ENCODE peak calls at places on chromosomes 13 and 19, in seven cellular contexts. H is GM12892, W is K562, A is SK-N-SH, P is H1, Y is GM12878, Q is HepG2. T is an unnamed sample.

GRCh38 chr19:36169084-36169760 is 17.0 kb upstream of the COX7A1 start:
- DNase-seq in A (no peak), Q (no peak), H (no peak), W (no peak), Y (no peak), P (no peak), T (no peak)

GRCh38 chr13:85864963-85865530 is 65.8 kb upstream of the SLITRK6 start:
- DNase-seq in W (no peak), P (no peak), A (peak), H (no peak), Q (peak), Y (no peak), T (no peak)

GRCh38 chr19:39224910-39225309 is 19.9 kb downstream of the IFNL3 start:
- DNase-seq in H (no peak), A (no peak), W (no peak), P (no peak), Y (no peak), Q (peak), T (no peak)

GRCh38 chr19:4694211-4694987 is 24.3 kb upstream of the MYDGF start:
- DNase-seq in Q (no peak), A (no peak), H (no peak), W (peak), Y (no peak), P (no peak), T (no peak)

GRCh38 chr13:113671066-113672001 is 4.3 kb downstream of the GRK1 start:
- DNase-seq in Q (no peak), A (no peak), H (no peak), W (no peak), Y (no peak), P (no peak), T (no peak)

GRCh38 chr13:44719857-44720671 is 143.9 kb upstream of the TSC22D1 start:
- DNase-seq in Y (no peak), Q (no peak), H (no peak), P (no peak), W (no peak), A (no peak), T (no peak)

GRCh38 chr19:17757125-17757524 is 5.8 kb downstream of the FCHO1 start:
- DNase-seq in H (no peak), P (no peak), A (peak), W (no peak), Y (no peak), Q (no peak), T (no peak)

GRCh38 chr13:42652642-42653415 is 78.9 kb downstream of the TNFSF11 start:
- DNase-seq in P (no peak), W (no peak), Q (no peak), Y (no peak), A (no peak), H (no peak), T (no peak)

GRCh38 chr19:6608950-6609349 is 18.0 kb upstream of the CD70 start:
- DNase-seq in Y (no peak), Q (no peak), P (no peak), A (no peak), H (no peak), W (no peak), T (no peak)

GRCh38 chr19:971795-972194 is 12.3 kb upstream of the WDR18 start:
- DNase-seq in A (no peak), P (no peak), H (no peak), Y (no peak), W (no peak), Q (no peak), T (no peak)

GRCh38 chr13:79455331-79455730 is 25.6 kb upstream of the NDFIP2 start:
- DNase-seq in W (no peak), H (no peak), Y (no peak), P (no peak), Q (no peak), A (no peak), T (no peak)

GRCh38 chr13:63351533-63351932 is 1935.9 kb upstream of the PCDH20 start:
- DNase-seq in H (no peak), Y (no peak), Q (no peak), P (no peak), W (no peak), A (no peak), T (no peak)

GRCh38 chr19:40502647-40503046 is 35.8 kb downstream of the SPTBN4 start:
- DNase-seq in H (no peak), P (peak), W (peak), Y (no peak), Q (peak), A (no peak), T (no peak)

GRCh38 chr19:30549151-30549550 is 177.0 kb downstream of the ZNF536 start:
- DNase-seq in P (no peak), H (no peak), W (no peak), A (no peak), Y (no peak), Q (no peak), T (no peak)

GRCh38 chr13:40648040-40648439 is 18.4 kb downstream of the FOXO1 start:
- DNase-seq in A (peak), Q (no peak), Y (no peak), P (no peak), W (no peak), H (no peak), T (no peak)

GRCh38 chr13:49602005-49602404 is 16.6 kb upstream of the RCBTB1 start:
- DNase-seq in Y (no peak), A (no peak), P (no peak), H (no peak), Q (no peak), W (no peak), T (no peak)

GRCh38 chr13:78298657-78299056 is 304.7 kb downstream of the POU4F1 start:
- DNase-seq in H (no peak), P (no peak), W (no peak), A (no peak), Q (no peak), Y (no peak), T (no peak)

GRCh38 chr13:49904729-49905456 is 31.2 kb downstream of the SPRYD7 start:
- DNase-seq in Q (no peak), A (no peak), H (no peak), Y (no peak), P (no peak), W (no peak), T (no peak)

GRCh38 chr19:35474104-35474503 is 16.2 kb downstream of the KRTDAP start:
- DNase-seq in W (no peak), Q (no peak), Y (no peak), A (no peak), P (no peak), H (no peak), T (no peak)

GRCh38 chr19:35334064-35334753 is 5.2 kb downstream of the CD22 start:
- DNase-seq in H (no peak), W (no peak), Y (no peak), Q (no peak), A (no peak), P (no peak), T (no peak)

GRCh38 chr13:66795636-66796035 is 434.5 kb downstream of the PCDH9 start:
- DNase-seq in H (no peak), A (no peak), W (no peak), Y (no peak), P (no peak), Q (no peak), T (no peak)

GRCh38 chr19:18789883-18790565 is 1.1 kb downstream of the COMP start:
- DNase-seq in Y (no peak), P (peak), Q (no peak), A (peak), W (peak), H (no peak), T (no peak)

GRCh38 chr19:48424694-48425219 is 21.0 kb upstream of the GRWD1 start:
- DNase-seq in P (no peak), A (no peak), W (peak), H (no peak), Q (no peak), Y (no peak), T (no peak)

GRCh38 chr13:43783820-43784219 is 3.0 kb downstream of the ENOX1 start:
- DNase-seq in H (no peak), Y (no peak), W (no peak), P (no peak), Q (no peak), A (peak), T (no peak)

GRCh38 chr19:16445238-16446107 is 26.3 kb downstream of the EPS15L1 start:
- DNase-seq in H (no peak), W (no peak), Y (peak), A (no peak), P (no peak), Q (peak), T (no peak)

GRCh38 chr19:49692102-49692599 is 1.2 kb downstream of the CPT1C start:
- DNase-seq in P (no peak), Q (no peak), Y (no peak), H (no peak), A (peak), W (no peak), T (no peak)

GRCh38 chr19:49690073-49690655 is 752 bp upstream of the CPT1C start:
- DNase-seq in Q (no peak), A (no peak), H (no peak), W (no peak), Y (no peak), P (no peak), T (no peak)

GRCh38 chr19:49691243-49692101 is 556 bp downstream of the CPT1C start:
- DNase-seq in P (no peak), H (no peak), Q (no peak), W (no peak), A (peak), Y (no peak), T (no peak)

GRCh38 chr19:49689133-49690072 is at the start of gene ADM5:
- DNase-seq in Q (no peak), P (no peak), Y (no peak), W (no peak), H (peak), A (peak), T (no peak)

GRCh38 chr19:49690656-49691242 is at the start of gene CPT1C:
- DNase-seq in W (no peak), P (peak), H (peak), Q (no peak), A (peak), Y (no peak), T (no peak)
- TF ChIP-seq TAF1 in W (no peak), P (peak), H (no peak), Q (no peak), A (peak), Y (no peak), T (peak)

DNA sequence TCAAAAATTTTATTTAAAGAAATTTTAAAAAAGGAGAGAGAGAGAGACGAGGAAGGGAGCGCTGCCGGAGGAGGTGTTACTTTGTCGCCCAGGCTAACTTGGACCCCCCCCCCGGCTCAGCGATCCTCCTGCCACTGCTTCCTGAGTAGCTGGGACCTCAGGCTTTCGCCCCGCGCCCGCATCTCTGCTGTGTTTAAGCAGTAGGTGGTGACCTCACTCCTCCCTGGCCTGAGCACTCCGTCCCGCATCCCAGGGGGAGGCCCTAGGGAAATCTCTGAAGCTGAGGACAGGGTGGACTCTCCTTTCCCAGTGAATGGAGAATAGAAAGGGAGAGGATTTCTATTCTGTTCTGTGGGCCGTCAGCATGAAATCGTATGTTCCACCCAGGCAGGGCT is 481 bp upstream of the ZNF845 start:
- DNase-seq in W (no peak), P (no peak), A (peak), Q (no peak), Y (no peak), H (no peak), T (no peak)
- TF ChIP-seq TAF1 in W (no peak), P (no peak), A (no peak), Q (no peak), Y (no peak), H (no peak), T (no peak)

GRCh38 chr13:30338331-30338851 is 31.0 kb upstream of the KATNAL1 start:
- DNase-seq in W (no peak), H (no peak), Y (no peak), Q (no peak), P (no peak), A (no peak), T (no peak)
- TF ChIP-seq TAF1 in W (no peak), H (no peak), Y (no peak), Q (no peak), P (no peak), A (no peak), T (no peak)

DNA sequence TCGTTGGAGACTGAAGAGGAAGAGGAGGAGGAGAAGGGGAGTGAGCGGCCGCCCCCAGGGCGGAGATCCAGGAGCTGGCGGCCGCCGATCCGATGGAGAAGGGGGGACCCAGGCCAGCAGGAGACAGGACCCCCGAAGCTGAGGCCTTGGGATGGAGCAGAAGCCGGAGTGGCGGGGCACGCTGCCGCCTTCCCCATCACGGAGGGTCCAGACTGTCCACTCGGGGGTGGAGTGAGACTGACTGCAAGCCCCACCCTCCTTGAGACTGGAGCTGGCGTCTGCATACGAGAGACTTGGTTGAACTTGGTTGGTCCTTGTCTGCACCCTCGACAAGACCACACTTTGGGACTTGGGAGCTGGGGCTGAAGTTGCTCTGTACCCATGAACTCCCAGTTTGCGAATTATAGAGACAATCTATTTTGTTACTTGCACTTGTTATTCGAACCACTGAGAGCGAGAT is 1.8 kb downstream of the GADD45B start:
- DNase-seq in Q (no peak), Y (no peak), H (no peak), W (no peak), A (no peak), P (no peak), T (no peak)
- TF ChIP-seq TAF1 in Q (no peak), Y (no peak), H (no peak), W (no peak), A (no peak), P (no peak), T (no peak)

DNA sequence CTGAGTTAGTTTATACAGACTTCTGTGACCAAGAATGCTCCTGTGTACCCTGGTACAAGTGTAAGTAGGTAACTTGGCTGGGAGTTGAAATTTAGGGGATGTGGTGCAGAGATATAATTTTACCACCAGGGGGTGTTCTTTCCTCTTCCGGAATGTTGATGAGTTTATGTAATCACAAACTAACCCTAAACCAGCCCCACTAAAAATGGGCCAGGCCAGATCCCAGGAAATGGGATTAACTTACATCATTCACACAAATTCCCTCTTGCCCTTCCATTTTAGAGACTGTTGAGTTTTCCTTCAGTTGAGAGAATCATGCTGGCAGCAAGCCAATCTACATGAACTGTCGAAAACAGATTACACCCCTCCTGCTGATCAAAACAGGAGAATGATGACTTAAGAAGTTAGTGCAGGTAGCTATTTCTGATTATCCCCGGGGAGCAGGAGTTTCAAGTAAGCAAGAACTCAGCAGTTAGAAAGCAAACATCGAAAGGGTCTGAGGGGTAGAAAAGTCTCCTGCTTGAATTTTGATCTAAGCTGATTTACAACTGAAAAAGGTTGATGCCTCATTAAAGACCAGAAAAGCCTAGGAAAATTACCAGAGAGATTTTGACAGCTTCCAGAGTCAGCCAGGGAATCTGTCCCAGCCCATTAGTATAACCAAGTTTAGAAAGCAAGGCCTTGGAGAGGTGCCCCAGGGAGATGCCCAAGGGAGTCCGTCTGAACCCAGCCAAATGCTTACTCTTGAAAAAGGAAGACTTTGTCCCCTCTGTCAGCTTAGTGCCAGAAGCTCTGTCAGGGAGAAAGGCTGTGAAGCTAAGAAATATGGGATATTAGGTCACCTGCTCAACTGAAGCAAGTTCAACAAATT is 32.3 kb upstream of the MED4 start:
- DNase-seq in W (peak), Q (peak), A (peak), H (peak), P (peak), Y (peak), T (peak)
- TF ChIP-seq TAF1 in W (no peak), Q (no peak), A (no peak), H (no peak), P (no peak), Y (no peak), T (no peak)

T was measured in GM12891.